ENCODE peak calls at places on chromosome X, in nine cellular contexts. R, V, W, K, O, B, L, J and S are unnamed samples.

GRCh38 chrX:100265179-100265578 is 144.9 kb downstream of the PCDH19 start:
- DNase-seq in R (no peak), V (no peak), W (no peak), K (no peak), O (no peak), B (no peak), L (no peak), J (no peak), S (no peak)

GRCh38 chrX:22629105-22629725 is 356.5 kb downstream of the CBLL2 start:
- DNase-seq in R (no peak), V (no peak), W (no peak), K (no peak), O (no peak), B (no peak), L (no peak), J (no peak), S (no peak)

GRCh38 chrX:131734621-131735020 is 190.7 kb downstream of the OR13H1 start:
- DNase-seq in R (peak), V (no peak), W (no peak), K (no peak), O (no peak), B (peak), L (peak), J (no peak), S (no peak)

GRCh38 chrX:20538974-20539373 is 272.3 kb upstream of the RPS6KA3 start:
- DNase-seq in R (no peak), V (no peak), W (no peak), K (no peak), O (no peak), B (no peak), L (no peak), J (no peak), S (no peak)

GRCh38 chrX:54891573-54891972 is 29.1 kb upstream of the TRO start:
- DNase-seq in R (no peak), V (peak), W (no peak), K (no peak), O (no peak), B (no peak), L (no peak), J (peak), S (no peak)

GRCh38 chrX:39850630-39851152 is 247.1 kb downstream of the BCOR start:
- DNase-seq in R (no peak), V (peak), W (peak), K (no peak), O (no peak), B (peak), L (no peak), J (no peak), S (no peak)

GRCh38 chrX:84187501-84188319 is at the start of gene RPS6KA6:
- DNase-seq in R (peak), V (peak), W (no peak), K (peak), O (peak), B (peak), L (peak), J (peak), S (peak)

GRCh38 chrX:41478397-41478911 is 31.3 kb downstream of the NYX start:
- DNase-seq in R (no peak), V (peak), W (no peak), K (no peak), O (no peak), B (no peak), L (no peak), J (no peak), S (no peak)

GRCh38 chrX:12007881-12008280 is 130.4 kb upstream of the FRMPD4 start:
- DNase-seq in R (no peak), V (no peak), W (peak), K (no peak), O (no peak), B (no peak), L (no peak), J (no peak), S (no peak)

GRCh38 chrX:44568196-44568595 is 25.5 kb upstream of the FUNDC1 start:
- DNase-seq in R (no peak), V (no peak), W (no peak), K (no peak), O (no peak), B (no peak), L (no peak), J (no peak), S (no peak)

GRCh38 chrX:72305286-72306084 is at the start of gene CITED1:
- DNase-seq in R (peak), V (peak), W (no peak), K (no peak), O (peak), B (no peak), L (no peak), J (peak), S (no peak)

GRCh38 chrX:49956313-49956712 is 33.9 kb downstream of the CLCN5 start:
- DNase-seq in R (no peak), V (no peak), W (no peak), K (no peak), O (no peak), B (no peak), L (no peak), J (no peak), S (no peak)

GRCh38 chrX:23661671-23662070 is 5.6 kb upstream of the PRDX4 start:
- DNase-seq in R (no peak), V (no peak), W (no peak), K (no peak), O (no peak), B (no peak), L (no peak), J (no peak), S (no peak)

GRCh38 chrX:50814701-50815476 is 895 bp upstream of the SHROOM4 start:
- DNase-seq in R (no peak), V (no peak), W (no peak), K (no peak), O (no peak), B (no peak), L (no peak), J (no peak), S (no peak)

GRCh38 chrX:34918856-34919255 is 23.7 kb upstream of the FAM47B start:
- DNase-seq in R (no peak), V (peak), W (peak), K (no peak), O (no peak), B (no peak), L (no peak), J (no peak), S (no peak)

GRCh38 chrX:109533631-109534030 is 3.0 kb upstream of the NXT2 start:
- DNase-seq in R (no peak), V (no peak), W (no peak), K (no peak), O (no peak), B (no peak), L (no peak), J (no peak), S (no peak)

GRCh38 chrX:107684956-107685385 is 56.7 kb downstream of the PRPS1 start:
- DNase-seq in R (no peak), V (peak), W (peak), K (peak), O (peak), B (peak), L (peak), J (no peak), S (no peak)

GRCh38 chrX:152614786-152615185 is 22.9 kb upstream of the GABRQ start:
- DNase-seq in R (no peak), V (no peak), W (no peak), K (no peak), O (no peak), B (no peak), L (no peak), J (no peak), S (no peak)

GRCh38 chrX:110042521-110042920 is 39.6 kb downstream of the TMEM164 start:
- DNase-seq in R (no peak), V (no peak), W (no peak), K (no peak), O (no peak), B (no peak), L (no peak), J (no peak), S (no peak)

GRCh38 chrX:253451-254297 is 27.5 kb upstream of the PLCXD1 start:
- DNase-seq in R (no peak), V (peak), W (no peak), K (no peak), O (peak), B (no peak), L (no peak), J (no peak), S (peak)

GRCh38 chrX:258291-259040 is 22.7 kb upstream of the PLCXD1 start:
- DNase-seq in R (no peak), V (peak), W (no peak), K (no peak), O (peak), B (no peak), L (no peak), J (no peak), S (peak)

GRCh38 chrX:145729635-145730034 is 88.0 kb upstream of the SLITRK2 start:
- DNase-seq in R (no peak), V (no peak), W (no peak), K (no peak), O (no peak), B (no peak), L (no peak), J (no peak), S (no peak)

GRCh38 chrX:154403858-154404257 is 5.2 kb downstream of the DNASE1L1 start:
- DNase-seq in R (no peak), V (no peak), W (no peak), K (no peak), O (no peak), B (no peak), L (no peak), J (no peak), S (no peak)

GRCh38 chrX:30935985-30936384 is 46.9 kb upstream of the TAB3 start:
- DNase-seq in R (no peak), V (peak), W (no peak), K (no peak), O (no peak), B (no peak), L (no peak), J (no peak), S (no peak)

GRCh38 chrX:76538860-76539259 is 111.3 kb downstream of the MAGEE1 start:
- DNase-seq in R (no peak), V (peak), W (no peak), K (no peak), O (no peak), B (no peak), L (no peak), J (no peak), S (no peak)

GRCh38 chrX:29241831-29242230 is 654.6 kb downstream of the IL1RAPL1 start:
- DNase-seq in R (no peak), V (no peak), W (no peak), K (no peak), O (no peak), B (no peak), L (no peak), J (no peak), S (no peak)

GRCh38 chrX:143998261-143998660 is 114.4 kb downstream of the UBE2NL start:
- DNase-seq in R (no peak), V (no peak), W (no peak), K (no peak), O (no peak), B (no peak), L (no peak), J (no peak), S (no peak)

GRCh38 chrX:23784487-23785301 is 1.7 kb downstream of the SAT1 start:
- DNase-seq in R (no peak), V (no peak), W (no peak), K (no peak), O (no peak), B (peak), L (no peak), J (peak), S (no peak)

GRCh38 chrX:72079607-72080006 is 52.1 kb downstream of the RTL5 start:
- DNase-seq in R (no peak), V (peak), W (no peak), K (peak), O (no peak), B (peak), L (no peak), J (no peak), S (no peak)

GRCh38 chrX:68941385-68941952 is 112.6 kb downstream of the EFNB1 start:
- DNase-seq in R (no peak), V (peak), W (no peak), K (no peak), O (no peak), B (no peak), L (peak), J (peak), S (peak)

GRCh38 chrX:45799576-45799975 is 598.9 kb upstream of the DIPK2B start:
- DNase-seq in R (no peak), V (no peak), W (no peak), K (no peak), O (no peak), B (no peak), L (no peak), J (no peak), S (no peak)

GRCh38 chrX:13383907-13384306 is 64.1 kb upstream of the ATXN3L start:
- DNase-seq in R (no peak), V (no peak), W (no peak), K (no peak), O (no peak), B (no peak), L (no peak), J (no peak), S (no peak)

GRCh38 chrX:13398073-13398823 is 78.4 kb upstream of the ATXN3L start:
- DNase-seq in R (no peak), V (peak), W (peak), K (no peak), O (peak), B (peak), L (peak), J (no peak), S (no peak)

GRCh38 chrX:39873111-39873510 is 224.6 kb downstream of the BCOR start:
- DNase-seq in R (no peak), V (no peak), W (no peak), K (no peak), O (no peak), B (no peak), L (no peak), J (no peak), S (no peak)

GRCh38 chrX:140346711-140347110 is 158.2 kb downstream of the SOX3 start:
- DNase-seq in R (no peak), V (no peak), W (no peak), K (no peak), O (no peak), B (no peak), L (no peak), J (no peak), S (no peak)

GRCh38 chrX:131045786-131046185 is 12.4 kb upstream of the ARHGAP36 start:
- DNase-seq in R (no peak), V (no peak), W (no peak), K (no peak), O (no peak), B (no peak), L (no peak), J (no peak), S (no peak)

GRCh38 chrX:9626379-9626778 is 139.3 kb downstream of the GPR143 start:
- DNase-seq in R (no peak), V (no peak), W (no peak), K (no peak), O (no peak), B (no peak), L (no peak), J (no peak), S (no peak)

GRCh38 chrX:106510713-106511411 is 100.9 kb upstream of the RADX start:
- DNase-seq in R (no peak), V (no peak), W (no peak), K (no peak), O (no peak), B (no peak), L (no peak), J (no peak), S (no peak)

GRCh38 chrX:1411331-1411730 is 19.4 kb upstream of the SLC25A6 start:
- DNase-seq in R (no peak), V (no peak), W (no peak), K (no peak), O (peak), B (no peak), L (peak), J (peak), S (no peak)
- TF ChIP-seq CTCF in R (no peak), V (no peak), W (no peak), K (no peak), O (no peak), B (no peak), L (no peak), J (no peak), S (no peak)

GRCh38 chrX:134753185-134754008 is 95.1 kb upstream of the PLAC1 start:
- DNase-seq in R (no peak), V (no peak), W (peak), K (no peak), O (no peak), B (no peak), L (no peak), J (no peak), S (no peak)
- TF ChIP-seq CTCF in R (no peak), V (no peak), W (no peak), K (no peak), O (no peak), B (peak), L (no peak), J (no peak), S (no peak)

DNA sequence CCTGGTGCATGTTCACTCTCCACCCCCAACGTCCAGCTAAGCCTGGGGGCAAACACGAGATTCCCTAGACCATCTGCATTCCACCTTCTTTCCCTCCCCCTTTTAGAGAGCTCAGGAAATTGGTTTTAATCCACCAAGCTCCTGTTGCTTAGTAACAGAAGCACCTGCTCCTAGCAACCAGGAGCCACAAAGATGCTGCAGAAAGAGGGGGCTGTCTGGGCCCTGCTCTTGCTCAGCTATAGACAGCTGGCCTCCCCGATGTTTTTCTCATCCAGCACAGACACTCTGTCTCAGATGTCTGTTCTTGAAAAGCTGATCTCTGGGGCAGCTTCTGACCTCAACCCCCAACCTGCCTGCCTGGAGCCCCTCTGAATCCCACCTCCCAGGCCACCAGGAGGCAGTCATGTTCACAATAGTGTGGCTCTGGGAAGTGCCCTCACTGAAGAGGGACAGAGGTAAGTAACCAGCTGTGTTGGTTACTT is 71.5 kb downstream of the SLC16A2 start:
- DNase-seq in R (no peak), V (peak), W (no peak), K (no peak), O (no peak), B (no peak), L (no peak), J (no peak), S (no peak)
- TF ChIP-seq CTCF in R (no peak), V (peak), W (peak), K (no peak), O (no peak), B (no peak), L (no peak), J (no peak), S (peak)

DNA sequence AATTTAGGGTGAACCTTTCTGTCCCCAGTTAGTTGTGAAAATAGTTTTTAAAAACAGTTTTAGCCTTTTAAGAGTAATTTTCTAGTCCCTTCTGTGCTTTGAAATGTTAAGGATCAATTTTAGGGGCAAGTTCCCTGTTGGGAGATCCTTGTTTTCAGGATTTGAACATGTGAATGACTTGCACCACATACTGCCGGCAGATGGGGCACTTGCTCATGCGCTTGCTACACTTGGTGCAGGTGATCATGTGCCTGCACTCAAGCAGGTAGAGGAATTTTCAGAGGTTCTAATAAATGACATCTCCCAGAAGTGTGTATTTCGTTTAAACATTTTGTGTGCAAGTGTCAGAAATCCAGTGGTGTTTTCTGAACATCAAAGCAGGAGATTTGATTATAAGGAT is 195.9 kb downstream of the CHM start:
- DNase-seq in R (no peak), V (peak), W (no peak), K (no peak), O (peak), B (no peak), L (no peak), J (no peak), S (no peak)
- TF ChIP-seq CTCF in R (no peak), V (peak), W (peak), K (no peak), O (peak), B (no peak), L (peak), J (peak), S (peak)

GRCh38 chrX:48493890-48494364 is 14.9 kb upstream of the PORCN start:
- DNase-seq in R (no peak), V (peak), W (no peak), K (no peak), O (no peak), B (no peak), L (no peak), J (no peak), S (no peak)
- TF ChIP-seq CTCF in R (no peak), V (peak), W (peak), K (no peak), O (no peak), B (no peak), L (no peak), J (no peak), S (peak)